ENCODE peak calls at places on chromosomes 6 and 20, in six cellular contexts. E, M, I, J, Q and H are unnamed samples.

GRCh38 chr6:95093154-95093553 is 484.2 kb upstream of the MANEA start:
- DNase-seq in E (no peak), M (no peak), I (no peak), J (no peak), Q (no peak), H (no peak)

GRCh38 chr6:10278786-10279185 is 136.1 kb downstream of the TFAP2A start:
- DNase-seq in E (no peak), M (peak; percentile 42), I (no peak), J (no peak), Q (no peak), H (no peak)

GRCh38 chr6:168943231-168943905 is 310.3 kb downstream of the THBS2 start:
- DNase-seq in E (no peak), M (no peak), I (no peak), J (no peak), Q (no peak), H (no peak)

GRCh38 chr20:3382836-3383235 is 24.6 kb downstream of the DNAAF9 start:
- DNase-seq in E (no peak), M (no peak), I (no peak), J (no peak), Q (no peak), H (no peak)

GRCh38 chr20:51985013-51985415 is 182.7 kb upstream of the SALL4 start:
- DNase-seq in E (no peak), M (no peak), I (peak; percentile 54), J (peak; percentile 98), Q (peak; percentile 79), H (peak; percentile 87)

GRCh38 chr6:105995403-105995699 is 90.8 kb upstream of the PRDM1 start:
- DNase-seq in E (no peak), M (no peak), I (no peak), J (no peak), Q (no peak), H (no peak)

GRCh38 chr6:30544666-30545272 is 11.5 kb downstream of the GNL1 start:
- DNase-seq in E (peak; percentile 67), M (no peak), I (peak; percentile 48), J (peak; percentile 78), Q (no peak), H (no peak)

GRCh38 chr6:158409451-158409850 is 97.2 kb downstream of the TULP4 start:
- DNase-seq in E (no peak), M (no peak), I (no peak), J (peak; percentile 81), Q (no peak), H (no peak)

GRCh38 chr20:36572701-36573102 is 695 bp upstream of the TGIF2 start:
- DNase-seq in E (peak; percentile 64), M (no peak), I (no peak), J (no peak), Q (no peak), H (no peak)

GRCh38 chr6:145669627-145670034 is 65.7 kb downstream of the EPM2A start:
- DNase-seq in E (no peak), M (no peak), I (no peak), J (peak; percentile 77), Q (peak; percentile 7), H (peak; percentile 9)

GRCh38 chr20:58690851-58691250 is 1.7 kb upstream of the NPEPL1 start:
- DNase-seq in E (no peak), M (no peak), I (no peak), J (peak; percentile 71), Q (no peak), H (no peak)

GRCh38 chr20:53547664-53548239 is 45.9 kb downstream of the ZNF217 start:
- DNase-seq in E (peak; percentile 77), M (peak; percentile 23), I (peak; percentile 45), J (peak; percentile 84), Q (peak; percentile 21), H (peak; percentile 24)

GRCh38 chr6:13667655-13668054 is 44.0 kb downstream of the RANBP9 start:
- DNase-seq in E (no peak), M (no peak), I (no peak), J (peak; percentile 31), Q (no peak), H (no peak)

GRCh38 chr20:63915471-63915870 is 20.5 kb downstream of the DNAJC5 start:
- DNase-seq in E (no peak), M (no peak), I (no peak), J (no peak), Q (no peak), H (no peak)

GRCh38 chr20:46512943-46513844 is at the start of gene ZNF334:
- DNase-seq in E (peak; percentile 85), M (peak; percentile 20), I (no peak), J (peak; percentile 35), Q (no peak), H (peak; percentile 8)

GRCh38 chr6:85113934-85114582 is 335.8 kb upstream of the NT5E start:
- DNase-seq in E (no peak), M (no peak), I (no peak), J (peak; percentile 89), Q (no peak), H (no peak)

GRCh38 chr6:85114583-85114939 is 335.3 kb upstream of the NT5E start:
- DNase-seq in E (no peak), M (no peak), I (no peak), J (no peak), Q (no peak), H (no peak)

GRCh38 chr6:85116475-85116874 is 333.4 kb upstream of the NT5E start:
- DNase-seq in E (no peak), M (no peak), I (no peak), J (no peak), Q (no peak), H (no peak)

GRCh38 chr6:85115876-85116275 is 334.0 kb upstream of the NT5E start:
- DNase-seq in E (no peak), M (no peak), I (no peak), J (no peak), Q (no peak), H (no peak)

GRCh38 chr6:85118233-85118632 is 331.6 kb upstream of the NT5E start:
- DNase-seq in E (no peak), M (no peak), I (no peak), J (no peak), Q (no peak), H (no peak)
- TF ChIP-seq CTCF in E (peak; percentile 58), M (no peak), I (peak; percentile 46), J (peak; percentile 11), Q (peak; percentile 20), H (no peak)

GRCh38 chr6:1724616-1725015 is 114.9 kb downstream of the FOXC1 start:
- DNase-seq in E (no peak), M (peak; percentile 84), I (no peak), J (no peak), Q (no peak), H (no peak)
- H3K4me3 ChIP-seq in E (no peak overlapping the region), M (no peak overlapping the region), I (no peak overlapping the region), J (no peak overlapping the region), Q (no peak overlapping the region), H (no peak overlapping the region)

GRCh38 chr20:50543326-50543725 is 33.1 kb downstream of the PTPN1 start:
- DNase-seq in E (no peak), M (no peak), I (no peak), J (no peak), Q (no peak), H (no peak)

GRCh38 chr20:50538276-50538675 is 28.1 kb downstream of the PTPN1 start:
- DNase-seq in E (no peak), M (no peak), I (no peak), J (no peak), Q (no peak), H (no peak)

GRCh38 chr20:50537546-50538201 is 27.5 kb downstream of the PTPN1 start:
- DNase-seq in E (no peak), M (no peak), I (no peak), J (no peak), Q (no peak), H (no peak)

GRCh38 chr20:50541606-50542041 is 31.4 kb downstream of the PTPN1 start:
- DNase-seq in E (no peak), M (no peak), I (no peak), J (no peak), Q (no peak), H (no peak)

GRCh38 chr20:50540620-50541605 is 30.7 kb downstream of the PTPN1 start:
- DNase-seq in E (no peak), M (no peak), I (no peak), J (peak; percentile 97), Q (peak; percentile 94), H (peak; percentile 97)
- TF ChIP-seq CTCF in E (no peak), M (no peak), I (no peak), J (no peak), Q (no peak), H (no peak)

DNA sequence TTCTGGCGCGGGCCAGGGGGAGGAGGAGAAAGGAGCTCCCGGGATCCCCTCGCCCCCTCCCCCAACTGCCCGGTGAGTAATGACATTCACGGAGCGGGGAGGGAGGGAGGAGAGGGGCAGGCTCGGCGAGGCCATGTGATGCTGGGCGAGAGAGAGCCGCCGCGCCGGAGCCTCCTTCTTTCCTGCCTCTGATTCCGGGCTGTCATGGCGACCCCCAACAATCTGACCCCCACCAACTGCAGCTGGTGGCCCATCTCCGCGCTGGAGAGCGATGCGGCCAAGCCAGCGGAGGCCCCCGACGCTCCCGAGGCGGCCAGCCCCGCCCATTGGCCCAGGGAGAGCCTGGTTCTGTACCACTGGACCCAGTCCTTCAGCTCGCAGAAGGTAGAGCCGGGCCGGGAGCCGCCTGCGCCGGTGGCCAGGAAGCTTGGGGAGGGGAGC is at the start of gene GDAP1L1:
- DNase-seq in E (peak; percentile 77), M (no peak), I (no peak), J (no peak), Q (no peak), H (no peak)
- H3K4me3 ChIP-seq in E (peak within 1 kb of the TSS; percentile 59), M (peak within 1 kb of the TSS; percentile 32), I (no peak within 1 kb of the TSS), J (no peak within 1 kb of the TSS), Q (no peak within 1 kb of the TSS), H (no peak within 1 kb of the TSS)

DNA sequence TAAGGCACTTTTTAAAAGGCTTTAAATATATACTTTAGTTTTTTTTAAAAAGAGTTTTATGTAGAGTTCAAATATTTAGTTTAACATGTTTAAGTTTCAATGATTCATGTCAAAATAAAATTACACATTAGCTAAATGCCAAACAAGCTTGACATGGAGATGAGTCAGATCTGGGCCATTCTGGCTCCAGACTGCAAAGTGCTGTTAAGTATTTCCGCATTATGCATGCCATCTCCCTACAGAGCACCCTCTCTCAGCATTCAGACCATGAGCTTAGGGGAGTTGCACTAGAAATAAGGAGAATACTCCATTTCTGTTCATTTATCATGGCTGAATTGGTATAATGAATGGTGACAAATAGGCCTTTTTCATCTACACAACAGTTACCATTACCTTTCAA is 21.5 kb upstream of the HS3ST5 start:
- DNase-seq in E (peak; percentile 25), M (no peak), I (no peak), J (peak; percentile 7), Q (peak; percentile 57), H (no peak)
- TF ChIP-seq CTCF in E (no peak), M (no peak), I (no peak), J (no peak), Q (no peak), H (no peak)

DNA sequence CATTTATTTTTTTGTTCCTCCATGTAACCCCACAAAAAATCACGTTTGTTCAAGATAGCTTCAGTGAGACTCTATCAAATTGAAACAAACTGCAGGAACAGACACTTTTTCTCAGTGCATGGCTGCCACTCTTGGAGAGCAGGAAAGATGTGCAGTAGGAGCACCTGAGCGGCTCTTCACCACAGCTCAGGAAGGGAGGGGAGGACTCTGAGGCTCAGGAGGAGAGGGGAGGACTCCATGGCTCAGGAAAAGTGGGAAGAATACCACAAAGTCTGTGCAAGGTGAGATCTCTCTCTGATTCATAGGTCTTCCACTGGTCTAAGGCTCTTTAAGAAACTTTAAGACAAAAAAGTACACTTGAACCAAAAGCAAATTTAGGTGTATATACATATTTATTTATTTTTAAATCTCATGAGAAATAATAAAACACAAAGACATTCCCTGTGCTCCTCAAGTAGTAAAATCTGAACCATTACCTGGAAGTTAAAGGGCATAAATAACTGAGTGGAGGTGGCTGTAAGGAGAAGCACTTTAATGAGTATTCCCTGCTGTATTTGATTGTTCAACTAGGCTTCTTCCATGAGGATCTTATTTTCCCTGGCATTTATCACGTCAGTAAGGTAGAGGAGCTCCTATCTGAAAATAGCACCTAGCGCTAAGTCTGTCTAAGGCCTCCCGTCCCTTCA is 69.2 kb upstream of the CCN6 start:
- DNase-seq in E (no peak), M (no peak), I (no peak), J (no peak), Q (no peak), H (no peak)
- H3K4me3 ChIP-seq in E (no peak overlapping the region), M (no peak overlapping the region), I (no peak overlapping the region), J (no peak overlapping the region), Q (no peak overlapping the region), H (no peak overlapping the region)